ENCODE peak calls at places on chromosomes 1 and 21, in four cellular contexts. K, T, W and H are unnamed samples.

GRCh38 chr1:178143730-178144343 is 49.9 kb downstream of the RASAL2 start:
- DNase-seq in K (no peak), T (no peak), W (no peak), H (no peak)

GRCh38 chr1:234925440-234926251 is 203.0 kb downstream of the TOMM20 start:
- DNase-seq in K (no peak), T (no peak), W (no peak), H (no peak)

GRCh38 chr21:38351961-38352521 is 95.2 kb downstream of the KCNJ15 start:
- DNase-seq in K (no peak), T (no peak), W (no peak), H (no peak)

GRCh38 chr1:94096797-94097549 is 24.0 kb downstream of the ABCA4 start:
- DNase-seq in K (no peak), T (no peak), W (no peak), H (no peak)

GRCh38 chr1:69572921-69573320 is 5.2 kb downstream of the LRRC7 start:
- DNase-seq in K (no peak), T (no peak), W (no peak), H (no peak)

GRCh38 chr1:104780470-104781078 is 1030.9 kb downstream of the AMY1C start:
- DNase-seq in K (no peak), T (peak), W (no peak), H (no peak)

GRCh38 chr1:191888996-191889622 is 269.2 kb upstream of the RGS18 start:
- DNase-seq in K (peak), T (no peak), W (no peak), H (no peak)

GRCh38 chr1:228647523-228648444 is 87.5 kb upstream of the RHOU start:
- DNase-seq in K (peak), T (peak), W (peak), H (no peak)

GRCh38 chr1:110476028-110476765 is 25.2 kb downstream of the PROK1 start:
- DNase-seq in K (no peak), T (no peak), W (no peak), H (no peak)

GRCh38 chr1:243505986-243506689 is 250.3 kb downstream of the SDCCAG8 start:
- DNase-seq in K (no peak), T (peak), W (no peak), H (no peak)

GRCh38 chr1:1966086-1966740 is 37.4 kb downstream of the CFAP74 start:
- DNase-seq in K (no peak), T (no peak), W (peak), H (no peak)

GRCh38 chr1:200362421-200362820 is 47.4 kb downstream of the ZNF281 start:
- DNase-seq in K (no peak), T (no peak), W (no peak), H (no peak)

GRCh38 chr1:18654599-18654998 is 24.0 kb downstream of the PAX7 start:
- DNase-seq in K (no peak), T (no peak), W (no peak), H (no peak)

GRCh38 chr21:33109574-33110339 is 39.8 kb downstream of the OLIG1 start:
- DNase-seq in K (peak), T (no peak), W (no peak), H (no peak)

GRCh38 chr1:156480411-156481192 is 20.0 kb downstream of the MEF2D start:
- DNase-seq in K (peak), T (peak), W (peak), H (peak)

GRCh38 chr1:3065396-3065795 is 3.6 kb upstream of the PRDM16 start:
- DNase-seq in K (no peak), T (no peak), W (no peak), H (peak)

GRCh38 chr1:99728494-99729235 is 37.8 kb downstream of the FRRS1 start:
- DNase-seq in K (peak), T (no peak), W (no peak), H (no peak)
- TF ChIP-seq CTCF in K (peak), T (no peak), W (peak), H (peak)

GRCh38 chr1:65434255-65434654 is 13.8 kb downstream of the LEPR start:
- DNase-seq in K (no peak), T (no peak), W (no peak), H (no peak)
- TF ChIP-seq CTCF in K (no peak), T (no peak), W (no peak), H (peak)

GRCh38 chr21:28239345-28239744 is 753.3 kb downstream of the LTN1 start:
- DNase-seq in K (no peak), T (no peak), W (no peak), H (no peak)

GRCh38 chr21:28237661-28238060 is 755.0 kb downstream of the LTN1 start:
- DNase-seq in K (no peak), T (no peak), W (no peak), H (no peak)

GRCh38 chr21:28233536-28234220 is 759.0 kb downstream of the LTN1 start:
- DNase-seq in K (no peak), T (no peak), W (no peak), H (no peak)

GRCh38 chr21:28230559-28230958 is 762.1 kb downstream of the LTN1 start:
- DNase-seq in K (no peak), T (no peak), W (no peak), H (no peak)

GRCh38 chr21:28235169-28235892 is 757.3 kb downstream of the LTN1 start:
- DNase-seq in K (no peak), T (no peak), W (no peak), H (peak)
- TF ChIP-seq CTCF in K (no peak), T (no peak), W (no peak), H (peak)

GRCh38 chr1:6440198-6441126 is 15.9 kb downstream of the ESPN start:
- DNase-seq in K (no peak), T (peak), W (peak), H (no peak)
- TF ChIP-seq CTCF in K (no peak), T (peak), W (no peak), H (peak)

DNA sequence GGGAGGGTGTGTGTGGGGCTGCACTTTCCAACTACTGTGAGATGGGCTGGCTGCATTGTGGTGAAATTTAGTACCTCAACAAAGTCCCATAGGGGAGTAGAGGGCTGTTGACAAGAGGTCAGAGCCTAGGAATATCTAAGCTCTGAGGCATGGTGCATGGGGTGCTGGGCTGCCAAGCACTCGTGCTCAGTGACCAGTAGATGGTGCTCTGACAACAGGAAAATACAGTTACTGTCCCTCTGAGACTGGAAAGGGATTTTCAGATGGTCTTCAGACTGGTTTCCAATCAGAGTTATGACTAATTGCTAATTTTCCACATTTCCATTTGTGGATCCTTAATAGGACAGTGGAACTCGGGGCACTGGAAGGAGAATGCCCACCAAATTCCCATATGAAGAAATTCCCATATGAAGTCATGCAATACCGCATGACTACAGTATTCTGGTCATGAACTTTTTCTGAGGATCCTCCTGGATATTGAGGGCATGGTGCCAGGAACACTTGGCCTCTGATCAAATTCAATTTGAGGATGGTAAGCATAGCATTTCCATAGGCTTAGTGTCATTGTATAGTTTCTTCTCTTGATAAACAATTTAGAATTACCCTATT is 4.1 kb upstream of the CACNA1E start:
- DNase-seq in K (peak), T (peak), W (no peak), H (no peak)
- TF ChIP-seq CTCF in K (peak), T (peak), W (peak), H (peak)

GRCh38 chr1:9143250-9143649 is 14.3 kb upstream of the GPR157 start:
- DNase-seq in K (peak), T (no peak), W (no peak), H (peak)
- TF ChIP-seq CTCF in K (no peak), T (no peak), W (no peak), H (no peak)

GRCh38 chr1:46536527-46536926 is 14.9 kb downstream of the KNCN start:
- DNase-seq in K (no peak), T (no peak), W (no peak), H (no peak)

GRCh38 chr1:46533179-46533864 is 18.1 kb downstream of the KNCN start:
- DNase-seq in K (no peak), T (peak), W (peak), H (no peak)

GRCh38 chr1:46537651-46538050 is 13.8 kb downstream of the KNCN start:
- DNase-seq in K (no peak), T (no peak), W (no peak), H (no peak)

GRCh38 chr1:46532498-46533178 is 18.8 kb downstream of the KNCN start:
- DNase-seq in K (no peak), T (peak), W (peak), H (no peak)

GRCh38 chr1:46535063-46535462 is 16.4 kb downstream of the KNCN start:
- DNase-seq in K (no peak), T (peak), W (no peak), H (no peak)
- TF ChIP-seq CTCF in K (peak), T (peak), W (no peak), H (peak)